ENCODE peak calls at places on chromosomes 6 and 20, in five cellular contexts. One of them, this sample, is unnamed.

GRCh38 chr20:46332373-46333135 is 24.3 kb upstream of the CDH22 start:
- DNase-seq in IMR-90: no peak
- DNase-seq in Peyer's patch: no peak
- DNase-seq in thyroid gland: no peak
- DNase-seq in brain microvascular endothelial cell: no peak
- DNase-seq in this sample: no peak

GRCh38 chr20:21518292-21518991 is 4.6 kb upstream of the NKX2-2 start:
- DNase-seq in thyroid gland: no peak
- DNase-seq in brain microvascular endothelial cell: no peak
- DNase-seq in IMR-90: no peak
- DNase-seq in Peyer's patch: no peak
- DNase-seq in this sample: no peak

GRCh38 chr20:7959484-7959883 is 19.2 kb upstream of the HAO1 start:
- DNase-seq in Peyer's patch: no peak
- DNase-seq in thyroid gland: peak; percentile 45
- DNase-seq in brain microvascular endothelial cell: no peak
- DNase-seq in IMR-90: no peak
- DNase-seq in this sample: no peak

GRCh38 chr6:41434803-41435470 is 99.5 kb downstream of the NCR2 start:
- DNase-seq in Peyer's patch: no peak
- DNase-seq in thyroid gland: no peak
- DNase-seq in IMR-90: no peak
- DNase-seq in brain microvascular endothelial cell: no peak
- DNase-seq in this sample: no peak

GRCh38 chr6:11270030-11271027 is 37.9 kb upstream of the NEDD9 start:
- DNase-seq in IMR-90: peak; percentile 10
- DNase-seq in Peyer's patch: no peak
- DNase-seq in thyroid gland: no peak
- DNase-seq in brain microvascular endothelial cell: peak; percentile 5
- DNase-seq in this sample: no peak

GRCh38 chr20:52313335-52313963 is 121.9 kb upstream of the ZFP64 start:
- DNase-seq in brain microvascular endothelial cell: peak; percentile 3
- DNase-seq in Peyer's patch: no peak
- DNase-seq in IMR-90: peak; percentile 35
- DNase-seq in thyroid gland: no peak
- DNase-seq in this sample: no peak

GRCh38 chr20:24694157-24694726 is 224.8 kb downstream of the SYNDIG1 start:
- DNase-seq in IMR-90: no peak
- DNase-seq in thyroid gland: no peak
- DNase-seq in Peyer's patch: peak; percentile 3
- DNase-seq in brain microvascular endothelial cell: no peak
- DNase-seq in this sample: no peak

GRCh38 chr6:143299253-143300166 is 151.0 kb downstream of the ADAT2 start:
- DNase-seq in thyroid gland: no peak
- DNase-seq in Peyer's patch: no peak
- DNase-seq in brain microvascular endothelial cell: no peak
- DNase-seq in IMR-90: no peak
- DNase-seq in this sample: no peak

GRCh38 chr6:142372348-142372747 is 70.5 kb downstream of the ADGRG6 start:
- DNase-seq in brain microvascular endothelial cell: peak; percentile 26
- DNase-seq in thyroid gland: no peak
- DNase-seq in Peyer's patch: no peak
- DNase-seq in IMR-90: peak; percentile 79
- DNase-seq in this sample: no peak

GRCh38 chr6:3577517-3577916 is 120.7 kb upstream of the SLC22A23 start:
- DNase-seq in IMR-90: no peak
- DNase-seq in thyroid gland: no peak
- DNase-seq in Peyer's patch: no peak
- DNase-seq in brain microvascular endothelial cell: no peak
- DNase-seq in this sample: no peak

GRCh38 chr20:50588034-50588736 is 78.0 kb downstream of the PTPN1 start:
- DNase-seq in Peyer's patch: peak; percentile 60
- DNase-seq in IMR-90: peak; percentile 58
- DNase-seq in thyroid gland: peak; percentile 76
- DNase-seq in brain microvascular endothelial cell: peak; percentile 52
- DNase-seq in this sample: peak; percentile 54

GRCh38 chr20:23161968-23162696 is 76.0 kb upstream of the CD93 start:
- DNase-seq in brain microvascular endothelial cell: peak; percentile 76
- DNase-seq in IMR-90: no peak
- DNase-seq in Peyer's patch: peak; percentile 28
- DNase-seq in thyroid gland: peak; percentile 95
- DNase-seq in this sample: no peak

GRCh38 chr20:32685541-32686529 is 12.1 kb upstream of the C20orf203 start:
- DNase-seq in Peyer's patch: no peak
- DNase-seq in thyroid gland: no peak
- DNase-seq in brain microvascular endothelial cell: peak; percentile 12
- DNase-seq in IMR-90: peak; percentile 93
- DNase-seq in this sample: no peak

GRCh38 chr20:33309631-33310030 is 26.6 kb downstream of the BPIFB1 start:
- DNase-seq in Peyer's patch: no peak
- DNase-seq in brain microvascular endothelial cell: no peak
- DNase-seq in IMR-90: no peak
- DNase-seq in thyroid gland: no peak
- DNase-seq in this sample: no peak

GRCh38 chr20:16945619-16946018 is 197.5 kb downstream of the OTOR start:
- DNase-seq in Peyer's patch: no peak
- DNase-seq in IMR-90: no peak
- DNase-seq in brain microvascular endothelial cell: no peak
- DNase-seq in thyroid gland: no peak
- DNase-seq in this sample: no peak

GRCh38 chr6:89952696-89953095 is 58.4 kb downstream of the GJA10 start:
- DNase-seq in brain microvascular endothelial cell: peak; percentile 60
- DNase-seq in Peyer's patch: peak; percentile 79
- DNase-seq in IMR-90: peak; percentile 75
- DNase-seq in thyroid gland: no peak
- DNase-seq in this sample: peak; percentile 37

GRCh38 chr6:156781882-156782631 is 4.9 kb downstream of the ARID1B start:
- DNase-seq in thyroid gland: no peak
- DNase-seq in Peyer's patch: no peak
- DNase-seq in brain microvascular endothelial cell: no peak
- DNase-seq in IMR-90: no peak
- DNase-seq in this sample: no peak

GRCh38 chr6:123635144-123635543 is 1.6 kb downstream of the TRDN start:
- DNase-seq in IMR-90: no peak
- DNase-seq in thyroid gland: no peak
- DNase-seq in Peyer's patch: no peak
- DNase-seq in brain microvascular endothelial cell: no peak
- DNase-seq in this sample: no peak

GRCh38 chr6:92538296-92538695 is 881.1 kb downstream of the EPHA7 start:
- DNase-seq in IMR-90: no peak
- DNase-seq in Peyer's patch: no peak
- DNase-seq in brain microvascular endothelial cell: no peak
- DNase-seq in thyroid gland: no peak
- DNase-seq in this sample: no peak

GRCh38 chr6:139779988-139780774 is 405.7 kb upstream of the CITED2 start:
- DNase-seq in thyroid gland: no peak
- DNase-seq in IMR-90: peak; percentile 5
- DNase-seq in Peyer's patch: no peak
- DNase-seq in brain microvascular endothelial cell: no peak
- DNase-seq in this sample: no peak

GRCh38 chr6:56827908-56828649 is 126.8 kb upstream of the BEND6 start:
- DNase-seq in Peyer's patch: no peak
- DNase-seq in thyroid gland: no peak
- DNase-seq in brain microvascular endothelial cell: no peak
- DNase-seq in IMR-90: peak; percentile 50
- DNase-seq in this sample: no peak

GRCh38 chr6:135937126-135937525 is 85.6 kb downstream of the PDE7B start:
- DNase-seq in thyroid gland: no peak
- DNase-seq in Peyer's patch: no peak
- DNase-seq in IMR-90: no peak
- DNase-seq in brain microvascular endothelial cell: no peak
- DNase-seq in this sample: no peak

GRCh38 chr6:135940783-135941182 is 89.3 kb downstream of the PDE7B start:
- DNase-seq in Peyer's patch: no peak
- DNase-seq in IMR-90: no peak
- DNase-seq in thyroid gland: no peak
- DNase-seq in brain microvascular endothelial cell: no peak
- DNase-seq in this sample: no peak

GRCh38 chr6:135941275-135941674 is 89.8 kb downstream of the PDE7B start:
- DNase-seq in Peyer's patch: no peak
- DNase-seq in thyroid gland: no peak
- DNase-seq in IMR-90: peak; percentile 66
- DNase-seq in brain microvascular endothelial cell: peak; percentile 25
- DNase-seq in this sample: no peak

GRCh38 chr6:135938588-135939215 is 87.2 kb downstream of the PDE7B start:
- DNase-seq in IMR-90: peak; percentile 43
- DNase-seq in brain microvascular endothelial cell: peak; percentile 67
- DNase-seq in Peyer's patch: no peak
- DNase-seq in thyroid gland: no peak
- DNase-seq in this sample: no peak

DNA sequence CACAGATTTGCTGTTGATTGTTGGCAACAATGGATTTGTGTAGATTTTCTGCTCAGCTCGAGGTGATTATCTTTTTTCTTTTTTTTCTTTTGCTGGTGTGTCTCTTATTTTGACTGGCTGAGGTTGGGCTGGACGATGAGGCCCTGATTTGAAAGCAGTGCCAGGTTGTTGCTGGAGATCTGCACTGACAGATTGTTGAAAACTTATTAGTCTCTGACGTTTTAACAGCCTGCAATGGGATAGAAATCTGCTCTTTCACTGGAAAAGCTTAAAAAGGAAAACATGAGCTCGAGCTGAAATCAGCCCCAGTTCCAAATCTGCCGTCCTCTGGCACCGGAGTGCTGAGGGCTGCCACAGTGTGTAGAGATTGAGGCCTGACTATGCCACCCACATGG is 87.7 kb downstream of the PDE7B start:
- DNase-seq in thyroid gland: no peak
- DNase-seq in Peyer's patch: no peak
- DNase-seq in brain microvascular endothelial cell: no peak
- DNase-seq in IMR-90: no peak
- DNase-seq in this sample: no peak
- H3K4me3 ChIP-seq in thyroid gland: no peak overlapping the region
- H3K4me3 ChIP-seq in Peyer's patch: no peak overlapping the region
- H3K4me3 ChIP-seq in brain microvascular endothelial cell: no peak overlapping the region
- H3K4me3 ChIP-seq in IMR-90: no peak overlapping the region
- H3K4me3 ChIP-seq in this sample: no peak overlapping the region

GRCh38 chr20:44196278-44196677 is 9.3 kb upstream of the JPH2 start:
- DNase-seq in thyroid gland: no peak
- DNase-seq in IMR-90: no peak
- DNase-seq in Peyer's patch: no peak
- DNase-seq in brain microvascular endothelial cell: no peak
- DNase-seq in this sample: no peak

GRCh38 chr20:44199877-44200276 is 10.7 kb downstream of the OSER1 start:
- DNase-seq in IMR-90: no peak
- DNase-seq in brain microvascular endothelial cell: no peak
- DNase-seq in thyroid gland: no peak
- DNase-seq in Peyer's patch: no peak
- DNase-seq in this sample: no peak

GRCh38 chr20:44198872-44199271 is 11.7 kb downstream of the OSER1 start:
- DNase-seq in brain microvascular endothelial cell: no peak
- DNase-seq in Peyer's patch: no peak
- DNase-seq in thyroid gland: no peak
- DNase-seq in IMR-90: no peak
- DNase-seq in this sample: no peak

GRCh38 chr20:44193801-44194200 is 6.8 kb upstream of the JPH2 start:
- DNase-seq in IMR-90: no peak
- DNase-seq in brain microvascular endothelial cell: no peak
- DNase-seq in thyroid gland: no peak
- DNase-seq in Peyer's patch: no peak
- DNase-seq in this sample: no peak

DNA sequence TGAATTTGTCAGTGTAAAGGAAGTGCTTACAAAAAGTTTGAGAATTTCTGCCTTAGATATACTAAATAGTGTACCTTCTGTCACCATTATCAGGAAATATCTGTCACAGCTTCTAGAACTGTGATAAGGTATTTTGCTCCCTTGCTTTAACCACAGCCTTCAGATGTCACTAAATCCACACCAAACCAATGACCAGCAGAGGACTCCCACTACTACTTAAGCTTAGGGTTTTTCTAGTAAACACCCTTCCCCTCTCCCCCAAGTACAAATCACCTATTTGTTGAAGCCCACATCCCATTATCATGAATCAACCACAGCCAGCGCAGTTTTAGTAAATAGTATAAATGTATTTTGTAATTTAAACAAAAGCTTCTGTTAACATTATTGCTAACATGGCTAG is 8.6 kb upstream of the JPH2 start:
- DNase-seq in thyroid gland: no peak
- DNase-seq in IMR-90: no peak
- DNase-seq in Peyer's patch: no peak
- DNase-seq in brain microvascular endothelial cell: no peak
- DNase-seq in this sample: no peak
- H3K36me3 ChIP-seq in thyroid gland: peaks cover 32% of the 10 kb centered on the region
- H3K36me3 ChIP-seq in IMR-90: peaks cover 23% of the 10 kb centered on the region
- H3K36me3 ChIP-seq in Peyer's patch: peaks cover 48% of the 10 kb centered on the region
- H3K36me3 ChIP-seq in brain microvascular endothelial cell: peaks cover 28% of the 10 kb centered on the region
- H3K36me3 ChIP-seq in this sample: peaks cover 34% of the 10 kb centered on the region

DNA sequence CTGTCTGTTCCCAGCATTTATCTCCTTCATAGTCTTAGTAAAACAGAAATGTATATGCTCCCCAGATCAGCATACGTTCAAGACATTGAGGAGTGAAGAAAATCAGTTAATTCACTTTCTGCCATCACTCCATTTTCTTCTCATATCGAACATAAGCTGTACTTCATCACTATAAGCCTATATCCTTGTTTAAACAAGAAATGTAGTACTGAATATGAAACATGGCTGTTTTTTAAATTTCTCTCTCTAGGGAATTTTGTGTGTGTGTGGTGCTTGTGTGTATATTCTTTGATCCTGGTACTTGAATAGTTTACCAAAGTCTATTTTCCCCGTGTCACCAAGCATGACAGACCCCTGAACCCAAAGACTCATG is 107.1 kb downstream of the HFE start:
- DNase-seq in thyroid gland: no peak
- DNase-seq in Peyer's patch: no peak
- DNase-seq in brain microvascular endothelial cell: no peak
- DNase-seq in IMR-90: no peak
- DNase-seq in this sample: no peak
- H3K4me3 ChIP-seq in thyroid gland: no peak overlapping the region
- H3K4me3 ChIP-seq in Peyer's patch: no peak overlapping the region
- H3K4me3 ChIP-seq in brain microvascular endothelial cell: no peak overlapping the region
- H3K4me3 ChIP-seq in IMR-90: no peak overlapping the region
- H3K4me3 ChIP-seq in this sample: no peak overlapping the region

GRCh38 chr20:48633620-48634257 is 194.1 kb downstream of the PREX1 start:
- DNase-seq in Peyer's patch: no peak
- DNase-seq in thyroid gland: no peak
- DNase-seq in brain microvascular endothelial cell: no peak
- DNase-seq in IMR-90: no peak
- DNase-seq in this sample: no peak

GRCh38 chr20:48631114-48632016 is 196.4 kb downstream of the PREX1 start:
- DNase-seq in IMR-90: peak; percentile 24
- DNase-seq in thyroid gland: no peak
- DNase-seq in brain microvascular endothelial cell: peak; percentile 29
- DNase-seq in Peyer's patch: no peak
- DNase-seq in this sample: no peak

GRCh38 chr20:48632825-48633619 is 194.8 kb downstream of the PREX1 start:
- DNase-seq in brain microvascular endothelial cell: no peak
- DNase-seq in Peyer's patch: no peak
- DNase-seq in IMR-90: no peak
- DNase-seq in thyroid gland: no peak
- DNase-seq in this sample: no peak

GRCh38 chr20:48630342-48631075 is 197.3 kb downstream of the PREX1 start:
- DNase-seq in IMR-90: no peak
- DNase-seq in thyroid gland: no peak
- DNase-seq in Peyer's patch: no peak
- DNase-seq in brain microvascular endothelial cell: no peak
- DNase-seq in this sample: no peak

GRCh38 chr20:48632017-48632824 is 195.6 kb downstream of the PREX1 start:
- DNase-seq in thyroid gland: no peak
- DNase-seq in IMR-90: no peak
- DNase-seq in Peyer's patch: no peak
- DNase-seq in brain microvascular endothelial cell: no peak
- DNase-seq in this sample: no peak
- H3K36me3 ChIP-seq in thyroid gland: no peaks in the 10 kb centered on the region
- H3K36me3 ChIP-seq in IMR-90: no peaks in the 10 kb centered on the region
- H3K36me3 ChIP-seq in Peyer's patch: peaks cover 28% of the 10 kb centered on the region
- H3K36me3 ChIP-seq in brain microvascular endothelial cell: peaks cover 4% of the 10 kb centered on the region
- H3K36me3 ChIP-seq in this sample: peaks cover 85% of the 10 kb centered on the region

GRCh38 chr20:10739575-10739974 is 65.8 kb upstream of the JAG1 start:
- DNase-seq in brain microvascular endothelial cell: no peak
- DNase-seq in IMR-90: no peak
- DNase-seq in thyroid gland: no peak
- DNase-seq in Peyer's patch: no peak
- DNase-seq in this sample: no peak
- H3K4me3 ChIP-seq in brain microvascular endothelial cell: peak overlapping the region; percentile 5
- H3K4me3 ChIP-seq in IMR-90: peak overlapping the region; percentile 32
- H3K4me3 ChIP-seq in thyroid gland: no peak overlapping the region
- H3K4me3 ChIP-seq in Peyer's patch: no peak overlapping the region
- H3K4me3 ChIP-seq in this sample: no peak overlapping the region